ENCODE peak calls at places on chromosomes 1 and 21, in seven cellular contexts. U, H, Q, J, A, C and D are unnamed samples. For H3K4me1, the result is how much of the 10 kb centered on the place peaks cover.

GRCh38 chr1:108817811-108818210 is 39.1 kb downstream of the AKNAD1 start:
- DNase-seq in U (no peak), C (no peak), H (no peak), J (no peak), A (no peak), Q (no peak), D (no peak)

GRCh38 chr1:114956570-114956969 is 73.1 kb upstream of the TSHB start:
- DNase-seq in A (no peak), U (no peak), Q (no peak), C (no peak), J (no peak), H (peak), D (no peak)

GRCh38 chr1:150791587-150791986 is 16.5 kb downstream of the CTSK start:
- DNase-seq in J (no peak), U (no peak), C (no peak), A (no peak), H (no peak), Q (no peak), D (no peak)

GRCh38 chr1:55854911-55855310 is 639.7 kb upstream of the USP24 start:
- DNase-seq in H (no peak), C (no peak), A (no peak), U (no peak), J (no peak), Q (no peak), D (no peak)

GRCh38 chr1:8456306-8456912 is 138.5 kb downstream of the SLC45A1 start:
- DNase-seq in C (no peak), A (no peak), J (no peak), H (peak), U (no peak), Q (no peak), D (no peak)

GRCh38 chr1:85297855-85298629 is 21.6 kb upstream of the BCL10 start:
- DNase-seq in J (no peak), C (no peak), U (peak), A (no peak), Q (peak), H (peak), D (no peak)

GRCh38 chr1:204841316-204841715 is 29.3 kb upstream of the NFASC start:
- DNase-seq in H (no peak), U (no peak), J (no peak), C (no peak), Q (no peak), A (no peak), D (no peak)

GRCh38 chr1:15617874-15618684 is 821 bp downstream of the DDI2 start:
- DNase-seq in H (peak), A (peak), J (peak), Q (no peak), C (no peak), U (peak), D (no peak)

GRCh38 chr1:53135735-53136114 is 6.7 kb downstream of the SLC1A7 start:
- DNase-seq in A (no peak), U (no peak), Q (no peak), H (peak), C (no peak), J (no peak), D (no peak)

GRCh38 chr1:17831619-17832018 is 76.5 kb downstream of the ACTL8 start:
- DNase-seq in C (no peak), U (peak), Q (no peak), J (no peak), A (no peak), H (peak), D (no peak)

GRCh38 chr1:156366378-156366777 is 2.6 kb upstream of the RHBG start:
- DNase-seq in J (no peak), H (no peak), Q (no peak), A (no peak), U (no peak), C (no peak), D (no peak)

GRCh38 chr1:41327383-41327999 is 33.7 kb upstream of the FOXO6 start:
- DNase-seq in U (no peak), C (no peak), A (no peak), Q (no peak), J (no peak), H (no peak), D (no peak)

GRCh38 chr1:7550981-7551380 is 220.1 kb upstream of the VAMP3 start:
- DNase-seq in U (no peak), C (no peak), J (peak), H (no peak), A (no peak), Q (no peak), D (peak)

GRCh38 chr1:212858461-212859265 is 588 bp downstream of the FLVCR1 start:
- DNase-seq in C (peak), U (peak), J (peak), Q (peak), H (peak), A (no peak), D (no peak)

GRCh38 chr1:168498159-168498609 is 45.6 kb downstream of the XCL2 start:
- DNase-seq in A (no peak), H (peak), Q (no peak), U (no peak), J (no peak), C (no peak), D (no peak)

DNA sequence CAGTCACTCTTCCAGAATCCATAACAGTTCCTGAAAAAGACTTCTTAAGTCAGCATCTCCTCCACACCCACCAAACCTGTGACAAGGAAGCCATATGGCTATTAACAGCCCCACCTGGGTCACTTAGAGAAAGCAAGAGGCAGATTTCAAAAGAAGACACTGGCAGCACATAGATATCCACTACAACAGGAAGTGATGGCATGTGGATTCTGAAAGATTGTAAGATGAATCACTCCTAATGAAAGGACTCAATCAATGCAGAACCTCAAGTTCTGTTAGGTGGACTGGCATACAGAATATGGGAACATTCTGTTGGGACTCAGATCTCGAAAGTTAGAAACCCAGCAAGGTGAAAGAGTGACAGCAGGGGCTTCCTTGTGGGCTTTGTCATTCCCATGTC is 365.9 kb downstream of the TGFB2 start:
- DNase-seq in C (no peak), J (no peak), A (no peak), Q (no peak), U (no peak), H (no peak), D (no peak)
- H3K4me3 ChIP-seq in C (no peak), J (no peak), A (no peak), Q (no peak), U (no peak), H (no peak), D (no peak)

GRCh38 chr1:68217060-68217554 is 15.2 kb downstream of the WLS start:
- DNase-seq in J (no peak), U (no peak), Q (no peak), H (no peak), C (no peak), A (no peak), D (no peak)
- H3K4me1 ChIP-seq in J (under half), U (under half), Q (under half), H (under half), C (under half), A (under half), D (under half)

GRCh38 chr21:29064850-29065481 is 8.5 kb downstream of the CCT8 start:
- DNase-seq in J (no peak), A (no peak), C (no peak), Q (no peak), H (no peak), U (no peak), D (no peak)
- H3K4me3 ChIP-seq in J (no peak), A (no peak), C (no peak), Q (no peak), H (no peak), U (no peak), D (no peak)

GRCh38 chr21:42202321-42202720 is 16.6 kb upstream of the ABCG1 start:
- DNase-seq in J (no peak), A (no peak), U (no peak), Q (no peak), H (no peak), C (no peak), D (no peak)

GRCh38 chr21:42198949-42199348 is 20.0 kb upstream of the ABCG1 start:
- DNase-seq in U (no peak), J (no peak), A (no peak), H (no peak), C (no peak), Q (no peak), D (no peak)

GRCh38 chr21:42200906-42201614 is 17.9 kb upstream of the ABCG1 start:
- DNase-seq in J (no peak), U (no peak), A (no peak), C (no peak), H (no peak), Q (no peak), D (no peak)

GRCh38 chr21:42201615-42202161 is 17.3 kb upstream of the ABCG1 start:
- DNase-seq in Q (no peak), C (no peak), U (no peak), J (no peak), A (no peak), H (no peak), D (no peak)

DNA sequence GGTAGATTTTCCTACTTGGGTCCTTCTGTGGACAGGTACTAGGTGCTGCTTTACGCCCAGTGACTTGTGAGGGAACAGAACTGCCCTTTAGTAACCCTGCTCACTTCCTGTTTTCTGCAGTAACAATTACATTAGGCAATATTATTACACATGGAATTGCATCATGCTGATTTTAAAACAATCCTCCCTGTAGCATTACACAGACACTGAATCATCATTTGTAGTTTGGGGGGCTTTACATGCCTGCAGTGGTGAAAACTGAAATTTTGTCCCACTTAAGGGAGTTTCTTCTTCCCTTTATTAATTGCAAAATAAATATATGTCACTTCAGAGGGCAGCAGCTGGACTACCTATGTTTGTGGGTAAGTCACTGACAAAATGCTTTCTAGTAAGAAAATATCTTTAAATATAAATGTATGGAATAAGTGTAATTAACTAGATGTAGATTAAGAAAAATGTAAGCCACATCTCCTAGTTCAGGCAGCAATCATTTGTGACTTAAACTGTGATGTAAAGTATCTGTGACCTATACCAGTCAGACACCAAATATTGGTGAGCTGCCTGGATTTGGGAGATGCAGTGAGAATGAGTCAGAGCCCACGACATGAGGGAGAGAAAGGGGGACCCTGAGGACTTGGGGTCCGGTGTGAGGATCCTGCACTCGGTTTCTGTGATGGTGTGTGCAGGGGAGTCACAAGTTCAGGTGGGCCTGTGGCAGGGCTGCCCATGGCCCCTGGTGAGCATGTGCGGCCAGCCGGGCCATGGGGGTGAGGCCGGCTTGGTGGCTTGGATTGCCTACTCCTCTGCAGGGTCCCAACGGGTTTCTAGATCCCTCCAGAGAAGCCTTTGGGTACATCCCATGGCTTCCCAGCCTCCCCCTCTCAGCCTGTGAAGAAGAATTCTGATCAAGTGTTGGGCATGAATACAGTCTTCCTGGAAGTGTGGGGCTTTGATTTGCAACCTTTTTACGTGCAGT is 19.2 kb upstream of the ABCG1 start:
- DNase-seq in C (no peak), J (no peak), U (no peak), H (peak), Q (no peak), A (no peak), D (no peak)
- H3K4me1 ChIP-seq in C (under half), J (under half), U (under half), H (under half), Q (under half), A (under half), D (under half)